ENCODE peak calls at places on chromosomes 13 and 19, in seven cellular contexts. One of them, this sample, is unnamed.

GRCh38 chr13:28650284-28650683 is 8.6 kb upstream of the POMP start:
- DNase-seq in stimulated activated CD4-positive, alpha-beta T cell treated with anti-CD3 and anti-CD28 coated beads, Interleukin-4, amount 100 ng/mL, for 4 hours: no peak
- DNase-seq in SHP77: no peak
- DNase-seq in cerebellum: no peak
- DNase-seq in stimulated activated CD8-positive, alpha-beta memory T cell treated with anti-CD3 and anti-CD28 coated beads, Interleukin-7, amount 100 ng/mL, for 1 hour: no peak
- DNase-seq in fibroblast of lung: peak; percentile 6
- DNase-seq in NCI-H2081: no peak
- DNase-seq in this sample: no peak

GRCh38 chr13:110407021-110407420 is 99.9 kb downstream of the COL4A2 start:
- DNase-seq in stimulated activated CD4-positive, alpha-beta T cell treated with anti-CD3 and anti-CD28 coated beads, Interleukin-4, amount 100 ng/mL, for 4 hours: no peak
- DNase-seq in SHP77: no peak
- DNase-seq in cerebellum: no peak
- DNase-seq in stimulated activated CD8-positive, alpha-beta memory T cell treated with anti-CD3 and anti-CD28 coated beads, Interleukin-7, amount 100 ng/mL, for 1 hour: no peak
- DNase-seq in fibroblast of lung: no peak
- DNase-seq in NCI-H2081: no peak
- DNase-seq in this sample: no peak

GRCh38 chr19:49932731-49933131 is 3.4 kb upstream of the NUP62 start:
- DNase-seq in stimulated activated CD4-positive, alpha-beta T cell treated with anti-CD3 and anti-CD28 coated beads, Interleukin-4, amount 100 ng/mL, for 4 hours: no peak
- DNase-seq in SHP77: no peak
- DNase-seq in cerebellum: no peak
- DNase-seq in stimulated activated CD8-positive, alpha-beta memory T cell treated with anti-CD3 and anti-CD28 coated beads, Interleukin-7, amount 100 ng/mL, for 1 hour: no peak
- DNase-seq in fibroblast of lung: no peak
- DNase-seq in NCI-H2081: no peak
- DNase-seq in this sample: no peak

GRCh38 chr19:10580979-10581631 is 6.0 kb downstream of the AP1M2 start:
- DNase-seq in stimulated activated CD4-positive, alpha-beta T cell treated with anti-CD3 and anti-CD28 coated beads, Interleukin-4, amount 100 ng/mL, for 4 hours: peak; percentile 87
- DNase-seq in SHP77: peak; percentile 93
- DNase-seq in cerebellum: peak; percentile 86
- DNase-seq in stimulated activated CD8-positive, alpha-beta memory T cell treated with anti-CD3 and anti-CD28 coated beads, Interleukin-7, amount 100 ng/mL, for 1 hour: peak; percentile 85
- DNase-seq in fibroblast of lung: peak; percentile 84
- DNase-seq in NCI-H2081: peak; percentile 83
- DNase-seq in this sample: peak; percentile 77

GRCh38 chr19:55672418-55672817 is 2.6 kb upstream of the EPN1 start:
- DNase-seq in stimulated activated CD4-positive, alpha-beta T cell treated with anti-CD3 and anti-CD28 coated beads, Interleukin-4, amount 100 ng/mL, for 4 hours: no peak
- DNase-seq in SHP77: no peak
- DNase-seq in cerebellum: no peak
- DNase-seq in stimulated activated CD8-positive, alpha-beta memory T cell treated with anti-CD3 and anti-CD28 coated beads, Interleukin-7, amount 100 ng/mL, for 1 hour: no peak
- DNase-seq in fibroblast of lung: peak; percentile 30
- DNase-seq in NCI-H2081: no peak
- DNase-seq in this sample: no peak

GRCh38 chr13:22040810-22041364 is 370.0 kb downstream of the FGF9 start:
- DNase-seq in stimulated activated CD4-positive, alpha-beta T cell treated with anti-CD3 and anti-CD28 coated beads, Interleukin-4, amount 100 ng/mL, for 4 hours: no peak
- DNase-seq in SHP77: no peak
- DNase-seq in cerebellum: no peak
- DNase-seq in stimulated activated CD8-positive, alpha-beta memory T cell treated with anti-CD3 and anti-CD28 coated beads, Interleukin-7, amount 100 ng/mL, for 1 hour: no peak
- DNase-seq in fibroblast of lung: no peak
- DNase-seq in NCI-H2081: no peak
- DNase-seq in this sample: no peak

GRCh38 chr13:28654276-28654675 is 4.7 kb upstream of the POMP start:
- DNase-seq in stimulated activated CD4-positive, alpha-beta T cell treated with anti-CD3 and anti-CD28 coated beads, Interleukin-4, amount 100 ng/mL, for 4 hours: no peak
- DNase-seq in SHP77: no peak
- DNase-seq in cerebellum: no peak
- DNase-seq in stimulated activated CD8-positive, alpha-beta memory T cell treated with anti-CD3 and anti-CD28 coated beads, Interleukin-7, amount 100 ng/mL, for 1 hour: no peak
- DNase-seq in fibroblast of lung: no peak
- DNase-seq in NCI-H2081: no peak
- DNase-seq in this sample: no peak

GRCh38 chr13:97369269-97369893 is 64.6 kb upstream of the RAP2A start:
- DNase-seq in stimulated activated CD4-positive, alpha-beta T cell treated with anti-CD3 and anti-CD28 coated beads, Interleukin-4, amount 100 ng/mL, for 4 hours: no peak
- DNase-seq in SHP77: no peak
- DNase-seq in cerebellum: no peak
- DNase-seq in stimulated activated CD8-positive, alpha-beta memory T cell treated with anti-CD3 and anti-CD28 coated beads, Interleukin-7, amount 100 ng/mL, for 1 hour: no peak
- DNase-seq in fibroblast of lung: no peak
- DNase-seq in NCI-H2081: no peak
- DNase-seq in this sample: no peak

GRCh38 chr19:11641241-11641640 is 44.0 kb downstream of the ZNF627 start:
- DNase-seq in stimulated activated CD4-positive, alpha-beta T cell treated with anti-CD3 and anti-CD28 coated beads, Interleukin-4, amount 100 ng/mL, for 4 hours: no peak
- DNase-seq in SHP77: no peak
- DNase-seq in cerebellum: no peak
- DNase-seq in stimulated activated CD8-positive, alpha-beta memory T cell treated with anti-CD3 and anti-CD28 coated beads, Interleukin-7, amount 100 ng/mL, for 1 hour: no peak
- DNase-seq in fibroblast of lung: no peak
- DNase-seq in NCI-H2081: no peak
- DNase-seq in this sample: no peak

This sample was measured in stromal cell of bone marrow.